ENCODE peak calls at places on chromosomes 16 and 17, in eight cellular contexts. One of them, this sample, is unnamed.

GRCh38 chr16:22775220-22775912 is 38.6 kb upstream of the HS3ST2 start:
- DNase-seq in RWPE1: no peak
- DNase-seq in astrocyte of the cerebellum: no peak
- DNase-seq in CD4-positive, alpha-beta T cell: no peak
- DNase-seq in astrocyte of the spinal cord: no peak
- DNase-seq in breast epithelium: no peak
- DNase-seq in PC-9: no peak
- DNase-seq in right atrium auricular region: no peak
- DNase-seq in this sample: no peak

GRCh38 chr17:78839762-78840529 is 668 bp downstream of the USP36 start:
- DNase-seq in PC-9: peak; percentile 37
- DNase-seq in CD4-positive, alpha-beta T cell: peak; percentile 34
- DNase-seq in astrocyte of the cerebellum: no peak
- DNase-seq in astrocyte of the spinal cord: peak; percentile 44
- DNase-seq in RWPE1: peak; percentile 53
- DNase-seq in breast epithelium: peak; percentile 33
- DNase-seq in right atrium auricular region: peak; percentile 65
- DNase-seq in this sample: no peak

GRCh38 chr16:72501739-72502653 is 330.0 kb upstream of the PMFBP1 start:
- DNase-seq in right atrium auricular region: no peak
- DNase-seq in CD4-positive, alpha-beta T cell: peak; percentile 12
- DNase-seq in breast epithelium: no peak
- DNase-seq in RWPE1: peak; percentile 57
- DNase-seq in astrocyte of the cerebellum: peak; percentile 71
- DNase-seq in astrocyte of the spinal cord: peak; percentile 83
- DNase-seq in PC-9: no peak
- DNase-seq in this sample: peak; percentile 55

GRCh38 chr17:33594000-33594399 is 300.9 kb upstream of the ASIC2 start:
- DNase-seq in right atrium auricular region: no peak
- DNase-seq in PC-9: no peak
- DNase-seq in breast epithelium: no peak
- DNase-seq in CD4-positive, alpha-beta T cell: no peak
- DNase-seq in RWPE1: no peak
- DNase-seq in astrocyte of the spinal cord: no peak
- DNase-seq in astrocyte of the cerebellum: no peak
- DNase-seq in this sample: no peak

GRCh38 chr16:85659805-85660511 is 28.8 kb downstream of the GINS2 start:
- DNase-seq in PC-9: no peak
- DNase-seq in astrocyte of the cerebellum: peak; percentile 18
- DNase-seq in RWPE1: peak; percentile 63
- DNase-seq in right atrium auricular region: no peak
- DNase-seq in breast epithelium: peak; percentile 70
- DNase-seq in astrocyte of the spinal cord: peak; percentile 50
- DNase-seq in CD4-positive, alpha-beta T cell: peak; percentile 54
- DNase-seq in this sample: peak; percentile 93

GRCh38 chr16:3349175-3349574 is 6.5 kb upstream of the OR2C1 start:
- DNase-seq in right atrium auricular region: no peak
- DNase-seq in RWPE1: no peak
- DNase-seq in astrocyte of the cerebellum: no peak
- DNase-seq in breast epithelium: no peak
- DNase-seq in CD4-positive, alpha-beta T cell: no peak
- DNase-seq in astrocyte of the spinal cord: no peak
- DNase-seq in PC-9: no peak
- DNase-seq in this sample: no peak

GRCh38 chr17:20141201-20141999 is 132.2 kb downstream of the SPECC1 start:
- DNase-seq in astrocyte of the cerebellum: no peak
- DNase-seq in astrocyte of the spinal cord: no peak
- DNase-seq in breast epithelium: no peak
- DNase-seq in PC-9: no peak
- DNase-seq in right atrium auricular region: no peak
- DNase-seq in RWPE1: no peak
- DNase-seq in CD4-positive, alpha-beta T cell: no peak
- DNase-seq in this sample: no peak

GRCh38 chr17:75891022-75891604 is 5.6 kb downstream of the TRIM65 start:
- DNase-seq in right atrium auricular region: no peak
- DNase-seq in astrocyte of the cerebellum: no peak
- DNase-seq in RWPE1: no peak
- DNase-seq in astrocyte of the spinal cord: no peak
- DNase-seq in breast epithelium: no peak
- DNase-seq in PC-9: no peak
- DNase-seq in CD4-positive, alpha-beta T cell: no peak
- DNase-seq in this sample: no peak

GRCh38 chr16:86461037-86461436 is 49.3 kb upstream of the FOXF1 start:
- DNase-seq in astrocyte of the cerebellum: no peak
- DNase-seq in CD4-positive, alpha-beta T cell: no peak
- DNase-seq in PC-9: no peak
- DNase-seq in RWPE1: no peak
- DNase-seq in right atrium auricular region: no peak
- DNase-seq in astrocyte of the spinal cord: no peak
- DNase-seq in breast epithelium: no peak
- DNase-seq in this sample: no peak

GRCh38 chr17:17554266-17554665 is 37.2 kb downstream of the PEMT start:
- DNase-seq in right atrium auricular region: no peak
- DNase-seq in astrocyte of the spinal cord: no peak
- DNase-seq in breast epithelium: no peak
- DNase-seq in PC-9: no peak
- DNase-seq in RWPE1: no peak
- DNase-seq in CD4-positive, alpha-beta T cell: no peak
- DNase-seq in astrocyte of the cerebellum: no peak
- DNase-seq in this sample: no peak

GRCh38 chr17:17837380-17837821 is 615 bp upstream of the SREBF1 start:
- DNase-seq in right atrium auricular region: peak; percentile 87
- DNase-seq in CD4-positive, alpha-beta T cell: no peak
- DNase-seq in astrocyte of the spinal cord: peak; percentile 66
- DNase-seq in PC-9: peak; percentile 67
- DNase-seq in breast epithelium: no peak
- DNase-seq in RWPE1: no peak
- DNase-seq in astrocyte of the cerebellum: no peak
- DNase-seq in this sample: no peak

GRCh38 chr17:1878419-1879121 is 48.8 kb downstream of the RPA1 start:
- DNase-seq in breast epithelium: no peak
- DNase-seq in RWPE1: no peak
- DNase-seq in right atrium auricular region: no peak
- DNase-seq in astrocyte of the spinal cord: no peak
- DNase-seq in CD4-positive, alpha-beta T cell: no peak
- DNase-seq in PC-9: no peak
- DNase-seq in astrocyte of the cerebellum: no peak
- DNase-seq in this sample: no peak

GRCh38 chr17:82400830-82401229 is 17.3 kb upstream of the HEXD start:
- DNase-seq in astrocyte of the cerebellum: no peak
- DNase-seq in PC-9: no peak
- DNase-seq in right atrium auricular region: no peak
- DNase-seq in breast epithelium: no peak
- DNase-seq in CD4-positive, alpha-beta T cell: peak; percentile 32
- DNase-seq in RWPE1: no peak
- DNase-seq in astrocyte of the spinal cord: no peak
- DNase-seq in this sample: no peak

GRCh38 chr16:3195975-3196374 is 8.0 kb downstream of the OR1F1 start:
- DNase-seq in RWPE1: no peak
- DNase-seq in right atrium auricular region: no peak
- DNase-seq in CD4-positive, alpha-beta T cell: no peak
- DNase-seq in breast epithelium: no peak
- DNase-seq in astrocyte of the cerebellum: no peak
- DNase-seq in PC-9: no peak
- DNase-seq in astrocyte of the spinal cord: no peak
- DNase-seq in this sample: no peak

GRCh38 chr17:42819939-42820535 is 4.0 kb downstream of the BECN1 start:
- DNase-seq in PC-9: peak; percentile 58
- DNase-seq in RWPE1: no peak
- DNase-seq in CD4-positive, alpha-beta T cell: peak; percentile 47
- DNase-seq in right atrium auricular region: no peak
- DNase-seq in astrocyte of the cerebellum: no peak
- DNase-seq in breast epithelium: no peak
- DNase-seq in astrocyte of the spinal cord: peak; percentile 38
- DNase-seq in this sample: peak; percentile 65

GRCh38 chr17:65674246-65675045 is 113.0 kb upstream of the AXIN2 start:
- DNase-seq in astrocyte of the cerebellum: peak; percentile 3
- DNase-seq in RWPE1: no peak
- DNase-seq in CD4-positive, alpha-beta T cell: no peak
- DNase-seq in breast epithelium: no peak
- DNase-seq in astrocyte of the spinal cord: peak; percentile 56
- DNase-seq in right atrium auricular region: no peak
- DNase-seq in PC-9: no peak
- DNase-seq in this sample: no peak

GRCh38 chr17:44844390-44844830 is 3.3 kb upstream of the HIGD1B start:
- DNase-seq in astrocyte of the spinal cord: no peak
- DNase-seq in RWPE1: no peak
- DNase-seq in right atrium auricular region: no peak
- DNase-seq in PC-9: no peak
- DNase-seq in astrocyte of the cerebellum: no peak
- DNase-seq in breast epithelium: no peak
- DNase-seq in CD4-positive, alpha-beta T cell: no peak
- DNase-seq in this sample: no peak
- TF ChIP-seq CTCF in astrocyte of the spinal cord: no peak
- TF ChIP-seq CTCF in RWPE1: no peak
- TF ChIP-seq CTCF in right atrium auricular region: no peak
- TF ChIP-seq CTCF in PC-9: no peak
- TF ChIP-seq CTCF in astrocyte of the cerebellum: no peak
- TF ChIP-seq CTCF in breast epithelium: no peak
- TF ChIP-seq CTCF in CD4-positive, alpha-beta T cell: no peak
- TF ChIP-seq CTCF in this sample: no peak

GRCh38 chr16:70466812-70467090 is 12.4 kb downstream of the FCSK start:
- DNase-seq in CD4-positive, alpha-beta T cell: no peak
- DNase-seq in RWPE1: no peak
- DNase-seq in astrocyte of the spinal cord: no peak
- DNase-seq in breast epithelium: no peak
- DNase-seq in astrocyte of the cerebellum: no peak
- DNase-seq in PC-9: no peak
- DNase-seq in right atrium auricular region: no peak
- DNase-seq in this sample: no peak
- TF ChIP-seq CTCF in CD4-positive, alpha-beta T cell: no peak
- TF ChIP-seq CTCF in RWPE1: no peak
- TF ChIP-seq CTCF in astrocyte of the spinal cord: no peak
- TF ChIP-seq CTCF in breast epithelium: no peak
- TF ChIP-seq CTCF in astrocyte of the cerebellum: no peak
- TF ChIP-seq CTCF in PC-9: no peak
- TF ChIP-seq CTCF in right atrium auricular region: no peak
- TF ChIP-seq CTCF in this sample: no peak

GRCh38 chr16:75301804-75302203 is 50.4 kb upstream of the BCAR1 start:
- DNase-seq in breast epithelium: no peak
- DNase-seq in CD4-positive, alpha-beta T cell: no peak
- DNase-seq in PC-9: no peak
- DNase-seq in astrocyte of the cerebellum: no peak
- DNase-seq in right atrium auricular region: no peak
- DNase-seq in astrocyte of the spinal cord: no peak
- DNase-seq in RWPE1: no peak
- DNase-seq in this sample: no peak
- TF ChIP-seq CTCF in breast epithelium: no peak
- TF ChIP-seq CTCF in CD4-positive, alpha-beta T cell: no peak
- TF ChIP-seq CTCF in PC-9: no peak
- TF ChIP-seq CTCF in astrocyte of the cerebellum: no peak
- TF ChIP-seq CTCF in right atrium auricular region: no peak
- TF ChIP-seq CTCF in astrocyte of the spinal cord: no peak
- TF ChIP-seq CTCF in RWPE1: no peak
- TF ChIP-seq CTCF in this sample: no peak

GRCh38 chr16:64051826-64052225 is 1070.0 kb downstream of the CDH11 start:
- DNase-seq in breast epithelium: no peak
- DNase-seq in astrocyte of the spinal cord: peak; percentile 3
- DNase-seq in RWPE1: no peak
- DNase-seq in PC-9: no peak
- DNase-seq in right atrium auricular region: no peak
- DNase-seq in astrocyte of the cerebellum: peak; percentile 1
- DNase-seq in CD4-positive, alpha-beta T cell: no peak
- DNase-seq in this sample: no peak
- TF ChIP-seq CTCF in breast epithelium: no peak
- TF ChIP-seq CTCF in astrocyte of the spinal cord: peak; percentile 34
- TF ChIP-seq CTCF in RWPE1: peak; percentile 21
- TF ChIP-seq CTCF in PC-9: peak; percentile 54
- TF ChIP-seq CTCF in right atrium auricular region: no peak
- TF ChIP-seq CTCF in astrocyte of the cerebellum: peak; percentile 23
- TF ChIP-seq CTCF in CD4-positive, alpha-beta T cell: no peak
- TF ChIP-seq CTCF in this sample: peak; percentile 70

DNA sequence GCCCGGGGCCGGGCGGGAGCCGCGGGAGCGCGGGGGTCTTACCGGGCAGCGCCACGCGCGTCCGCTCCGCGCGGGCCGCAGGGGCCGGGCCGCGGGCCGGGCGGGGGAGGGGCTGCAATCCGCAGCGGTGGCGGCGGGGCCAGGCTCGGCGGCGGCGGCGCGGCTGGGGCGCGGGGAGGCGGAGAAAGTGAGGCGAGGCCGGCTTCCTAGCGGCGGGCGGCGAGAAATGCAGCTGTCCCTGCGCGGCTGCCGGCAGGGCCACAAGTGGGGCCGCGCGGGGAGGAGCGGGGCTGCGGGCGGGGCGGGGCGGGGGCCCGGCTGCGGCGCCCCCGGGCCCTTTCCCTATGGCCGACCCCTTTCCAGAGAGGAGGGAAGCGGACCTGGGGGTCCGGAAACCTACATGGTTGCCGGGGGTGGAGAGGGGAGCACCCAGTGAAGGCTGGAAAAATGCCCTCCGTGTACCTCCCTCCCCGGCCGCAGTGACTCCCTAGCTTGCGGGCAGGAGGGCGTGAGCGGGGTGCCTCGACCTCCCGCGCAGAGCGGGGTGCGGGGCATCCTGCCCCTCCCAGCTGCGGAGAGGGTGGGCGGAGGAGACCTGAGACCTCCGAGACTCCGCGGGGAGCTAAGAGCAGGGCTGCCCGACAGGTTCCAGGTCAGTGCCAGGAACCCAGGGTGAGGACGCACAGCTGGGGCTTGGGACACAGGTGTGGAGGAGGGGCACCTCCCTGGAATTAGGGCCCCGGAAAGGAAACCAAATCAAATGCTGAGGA is at the start of gene CUEDC1:
- DNase-seq in breast epithelium: peak; percentile 55
- DNase-seq in right atrium auricular region: no peak
- DNase-seq in astrocyte of the spinal cord: peak; percentile 47
- DNase-seq in astrocyte of the cerebellum: no peak
- DNase-seq in RWPE1: peak; percentile 71
- DNase-seq in PC-9: no peak
- DNase-seq in CD4-positive, alpha-beta T cell: peak; percentile 62
- DNase-seq in this sample: peak; percentile 72
- TF ChIP-seq CTCF in breast epithelium: no peak
- TF ChIP-seq CTCF in right atrium auricular region: peak; percentile 47
- TF ChIP-seq CTCF in astrocyte of the spinal cord: peak; percentile 30
- TF ChIP-seq CTCF in astrocyte of the cerebellum: no peak
- TF ChIP-seq CTCF in RWPE1: peak; percentile 70
- TF ChIP-seq CTCF in PC-9: peak; percentile 24
- TF ChIP-seq CTCF in CD4-positive, alpha-beta T cell: no peak
- TF ChIP-seq CTCF in this sample: peak; percentile 55

DNA sequence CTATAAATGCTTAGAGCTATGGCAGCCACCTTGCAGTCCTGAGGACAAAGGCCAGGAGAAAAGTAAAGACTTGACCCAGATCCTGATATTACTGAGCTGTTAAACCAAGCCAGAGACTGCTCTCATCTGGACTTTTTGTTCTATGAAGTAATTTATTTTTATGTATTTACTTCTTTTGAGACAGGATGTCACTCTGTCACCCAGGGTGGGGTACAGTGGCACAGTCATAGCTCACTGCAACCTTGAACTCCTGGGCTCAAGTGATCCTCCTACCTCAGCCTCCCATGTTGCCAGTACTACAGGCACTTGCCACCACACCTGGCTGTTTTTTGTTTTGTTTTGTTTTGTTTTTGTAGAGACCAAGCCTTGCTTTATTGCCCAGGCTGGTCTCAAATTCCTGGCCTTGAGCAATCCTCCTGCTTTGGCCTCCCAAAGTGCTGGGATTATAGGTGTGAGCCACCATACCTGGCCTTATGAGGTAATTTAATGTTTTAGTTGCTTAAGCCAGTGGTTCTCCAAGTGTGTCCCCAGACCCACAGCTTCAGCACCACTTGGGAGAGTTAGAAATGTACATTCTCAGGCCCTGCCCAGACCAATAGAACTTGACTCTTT is 112.1 kb downstream of the COPRS start:
- DNase-seq in PC-9: no peak
- DNase-seq in astrocyte of the spinal cord: no peak
- DNase-seq in CD4-positive, alpha-beta T cell: no peak
- DNase-seq in breast epithelium: no peak
- DNase-seq in RWPE1: no peak
- DNase-seq in right atrium auricular region: no peak
- DNase-seq in astrocyte of the cerebellum: no peak
- DNase-seq in this sample: no peak
- TF ChIP-seq CTCF in PC-9: no peak
- TF ChIP-seq CTCF in astrocyte of the spinal cord: no peak
- TF ChIP-seq CTCF in CD4-positive, alpha-beta T cell: no peak
- TF ChIP-seq CTCF in breast epithelium: no peak
- TF ChIP-seq CTCF in RWPE1: no peak
- TF ChIP-seq CTCF in right atrium auricular region: no peak
- TF ChIP-seq CTCF in astrocyte of the cerebellum: no peak
- TF ChIP-seq CTCF in this sample: no peak